ENCODE peak calls at places on chromosomes 16 and 17, in six cellular contexts. One of them, this sample, is unnamed.

GRCh38 chr16:53664724-53665345 is 38.8 kb downstream of the RPGRIP1L start:
- DNase-seq in ovary: no peak
- DNase-seq in PC-3: no peak
- DNase-seq in left ventricle myocardium inferior: no peak
- DNase-seq in lower leg skin: no peak
- DNase-seq in prostate gland: no peak
- DNase-seq in this sample: peak

GRCh38 chr16:85202631-85203461 is 90.6 kb upstream of the CIBAR2 start:
- DNase-seq in ovary: peak
- DNase-seq in PC-3: no peak
- DNase-seq in left ventricle myocardium inferior: peak
- DNase-seq in lower leg skin: peak
- DNase-seq in prostate gland: no peak
- DNase-seq in this sample: peak

GRCh38 chr17:8384801-8385335 is 1.9 kb upstream of the RPL26 start:
- DNase-seq in ovary: no peak
- DNase-seq in PC-3: peak
- DNase-seq in left ventricle myocardium inferior: no peak
- DNase-seq in lower leg skin: no peak
- DNase-seq in prostate gland: no peak
- DNase-seq in this sample: peak

GRCh38 chr16:57689772-57690558 is 4.6 kb upstream of the DRC7 start:
- DNase-seq in ovary: no peak
- DNase-seq in PC-3: no peak
- DNase-seq in left ventricle myocardium inferior: no peak
- DNase-seq in lower leg skin: peak
- DNase-seq in prostate gland: no peak
- DNase-seq in this sample: no peak

GRCh38 chr16:85412911-85413520 is 200.1 kb upstream of the GSE1 start:
- DNase-seq in ovary: no peak
- DNase-seq in PC-3: no peak
- DNase-seq in left ventricle myocardium inferior: peak
- DNase-seq in lower leg skin: peak
- DNase-seq in prostate gland: no peak
- DNase-seq in this sample: no peak

GRCh38 chr17:63305857-63306256 is 140.2 kb downstream of the CYB561 start:
- DNase-seq in ovary: no peak
- DNase-seq in PC-3: no peak
- DNase-seq in left ventricle myocardium inferior: no peak
- DNase-seq in lower leg skin: no peak
- DNase-seq in prostate gland: no peak
- DNase-seq in this sample: no peak

GRCh38 chr16:66918803-66919568 is at the start of gene CDH16:
- DNase-seq in ovary: no peak
- DNase-seq in PC-3: no peak
- DNase-seq in left ventricle myocardium inferior: no peak
- DNase-seq in lower leg skin: no peak
- DNase-seq in prostate gland: no peak
- DNase-seq in this sample: no peak

GRCh38 chr16:56414366-56414765 is 11.0 kb downstream of the AMFR start:
- DNase-seq in ovary: no peak
- DNase-seq in PC-3: no peak
- DNase-seq in left ventricle myocardium inferior: no peak
- DNase-seq in lower leg skin: no peak
- DNase-seq in prostate gland: no peak
- DNase-seq in this sample: no peak

GRCh38 chr17:8122391-8122922 is 1.4 kb downstream of the HES7 start:
- DNase-seq in ovary: no peak
- DNase-seq in PC-3: peak
- DNase-seq in left ventricle myocardium inferior: no peak
- DNase-seq in lower leg skin: peak
- DNase-seq in prostate gland: no peak
- DNase-seq in this sample: peak

GRCh38 chr16:87380875-87381274 is 2.7 kb downstream of the FBXO31 start:
- DNase-seq in ovary: no peak
- DNase-seq in PC-3: no peak
- DNase-seq in left ventricle myocardium inferior: no peak
- DNase-seq in lower leg skin: no peak
- DNase-seq in prostate gland: no peak
- DNase-seq in this sample: peak

GRCh38 chr17:57396515-57396921 is 140.2 kb downstream of the MSI2 start:
- DNase-seq in ovary: no peak
- DNase-seq in PC-3: no peak
- DNase-seq in left ventricle myocardium inferior: no peak
- DNase-seq in lower leg skin: no peak
- DNase-seq in prostate gland: no peak
- DNase-seq in this sample: no peak

GRCh38 chr16:23691483-23692189 is 12.9 kb downstream of the PLK1 start:
- DNase-seq in ovary: no peak
- DNase-seq in PC-3: peak
- DNase-seq in left ventricle myocardium inferior: no peak
- DNase-seq in lower leg skin: no peak
- DNase-seq in prostate gland: no peak
- DNase-seq in this sample: peak

GRCh38 chr16:30151091-30151490 is 28.1 kb upstream of the MAPK3 start:
- DNase-seq in ovary: no peak
- DNase-seq in PC-3: no peak
- DNase-seq in left ventricle myocardium inferior: no peak
- DNase-seq in lower leg skin: no peak
- DNase-seq in prostate gland: no peak
- DNase-seq in this sample: no peak

GRCh38 chr17:7590743-7591142 is 849 bp upstream of the SOX15 start:
- DNase-seq in ovary: no peak
- DNase-seq in PC-3: peak
- DNase-seq in left ventricle myocardium inferior: no peak
- DNase-seq in lower leg skin: no peak
- DNase-seq in prostate gland: no peak
- DNase-seq in this sample: peak

GRCh38 chr17:47862621-47863440 is 11.9 kb upstream of the SP6 start:
- DNase-seq in ovary: no peak
- DNase-seq in PC-3: peak
- DNase-seq in left ventricle myocardium inferior: no peak
- DNase-seq in lower leg skin: no peak
- DNase-seq in prostate gland: no peak
- DNase-seq in this sample: peak

GRCh38 chr16:89548344-89549006 is 12.0 kb upstream of the RPL13 start:
- DNase-seq in ovary: no peak
- DNase-seq in PC-3: no peak
- DNase-seq in left ventricle myocardium inferior: no peak
- DNase-seq in lower leg skin: no peak
- DNase-seq in prostate gland: no peak
- DNase-seq in this sample: no peak

GRCh38 chr17:36778458-36778857 is 158.8 kb upstream of the LHX1 start:
- DNase-seq in ovary: no peak
- DNase-seq in PC-3: no peak
- DNase-seq in left ventricle myocardium inferior: no peak
- DNase-seq in lower leg skin: no peak
- DNase-seq in prostate gland: no peak
- DNase-seq in this sample: no peak

GRCh38 chr17:50608700-50609375 is 25.8 kb upstream of the ABCC3 start:
- DNase-seq in ovary: no peak
- DNase-seq in PC-3: no peak
- DNase-seq in left ventricle myocardium inferior: no peak
- DNase-seq in lower leg skin: no peak
- DNase-seq in prostate gland: no peak
- DNase-seq in this sample: no peak

GRCh38 chr16:68265078-68265925 is 976 bp downstream of the SLC7A6 start:
- DNase-seq in ovary: no peak
- DNase-seq in PC-3: peak
- DNase-seq in left ventricle myocardium inferior: peak
- DNase-seq in lower leg skin: peak
- DNase-seq in prostate gland: peak
- DNase-seq in this sample: peak

GRCh38 chr17:1100382-1100781 is 79.4 kb downstream of the ABR start:
- DNase-seq in ovary: no peak
- DNase-seq in PC-3: no peak
- DNase-seq in left ventricle myocardium inferior: no peak
- DNase-seq in lower leg skin: no peak
- DNase-seq in prostate gland: no peak
- DNase-seq in this sample: no peak

GRCh38 chr17:6596511-6596910 is 40.2 kb upstream of the PITPNM3 start:
- DNase-seq in ovary: no peak
- DNase-seq in PC-3: no peak
- DNase-seq in left ventricle myocardium inferior: no peak
- DNase-seq in lower leg skin: no peak
- DNase-seq in prostate gland: no peak
- DNase-seq in this sample: no peak

GRCh38 chr17:69235338-69236058 is 6.9 kb upstream of the ABCA10 start:
- DNase-seq in ovary: peak
- DNase-seq in PC-3: peak
- DNase-seq in left ventricle myocardium inferior: peak
- DNase-seq in lower leg skin: peak
- DNase-seq in prostate gland: peak
- DNase-seq in this sample: peak

GRCh38 chr16:80947239-80947638 is 59.4 kb downstream of the CMC2 start:
- DNase-seq in ovary: no peak
- DNase-seq in PC-3: no peak
- DNase-seq in left ventricle myocardium inferior: no peak
- DNase-seq in lower leg skin: no peak
- DNase-seq in prostate gland: no peak
- DNase-seq in this sample: no peak

GRCh38 chr16:65548470-65548869 is 426.6 kb upstream of the CDH11 start:
- DNase-seq in ovary: no peak
- DNase-seq in PC-3: no peak
- DNase-seq in left ventricle myocardium inferior: no peak
- DNase-seq in lower leg skin: no peak
- DNase-seq in prostate gland: no peak
- DNase-seq in this sample: no peak

GRCh38 chr16:66523861-66524354 is 26.0 kb downstream of the TK2 start:
- DNase-seq in ovary: no peak
- DNase-seq in PC-3: no peak
- DNase-seq in left ventricle myocardium inferior: no peak
- DNase-seq in lower leg skin: peak
- DNase-seq in prostate gland: no peak
- DNase-seq in this sample: no peak

DNA sequence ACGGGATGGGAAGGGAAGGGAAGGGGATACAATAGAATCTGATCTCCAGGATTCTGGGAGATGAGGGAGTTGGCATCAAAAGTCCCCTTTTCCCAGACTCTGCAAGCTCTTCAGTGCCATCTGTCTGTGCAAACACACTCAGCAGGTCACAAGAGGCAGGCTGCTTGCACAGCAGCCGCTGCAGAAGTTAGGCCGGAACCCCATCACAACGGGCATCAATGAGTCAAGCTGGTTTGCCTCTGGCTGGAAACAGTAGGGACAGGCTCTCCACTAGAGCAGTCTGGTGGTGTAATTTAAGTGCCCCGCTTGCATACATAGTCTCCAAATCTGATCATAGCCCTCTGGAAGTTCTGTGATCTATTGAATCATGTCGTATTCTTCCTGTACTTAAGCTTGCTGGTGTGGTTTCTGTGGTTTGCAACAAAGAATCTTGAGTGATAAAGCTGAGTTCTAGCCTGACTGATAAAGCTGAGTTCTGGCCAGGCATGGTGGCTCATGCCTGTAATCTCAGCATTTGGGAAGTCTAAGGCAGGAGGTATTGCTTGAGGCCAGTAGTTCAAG is 33.7 kb upstream of the KDM8 start:
- DNase-seq in ovary: no peak
- DNase-seq in PC-3: peak
- DNase-seq in left ventricle myocardium inferior: no peak
- DNase-seq in lower leg skin: no peak
- DNase-seq in prostate gland: no peak
- DNase-seq in this sample: peak
- TF ChIP-seq CTCF in ovary: no peak
- TF ChIP-seq CTCF in PC-3: peak
- TF ChIP-seq CTCF in left ventricle myocardium inferior: no peak
- TF ChIP-seq CTCF in lower leg skin: no peak
- TF ChIP-seq CTCF in prostate gland: no peak
- TF ChIP-seq CTCF in this sample: peak

DNA sequence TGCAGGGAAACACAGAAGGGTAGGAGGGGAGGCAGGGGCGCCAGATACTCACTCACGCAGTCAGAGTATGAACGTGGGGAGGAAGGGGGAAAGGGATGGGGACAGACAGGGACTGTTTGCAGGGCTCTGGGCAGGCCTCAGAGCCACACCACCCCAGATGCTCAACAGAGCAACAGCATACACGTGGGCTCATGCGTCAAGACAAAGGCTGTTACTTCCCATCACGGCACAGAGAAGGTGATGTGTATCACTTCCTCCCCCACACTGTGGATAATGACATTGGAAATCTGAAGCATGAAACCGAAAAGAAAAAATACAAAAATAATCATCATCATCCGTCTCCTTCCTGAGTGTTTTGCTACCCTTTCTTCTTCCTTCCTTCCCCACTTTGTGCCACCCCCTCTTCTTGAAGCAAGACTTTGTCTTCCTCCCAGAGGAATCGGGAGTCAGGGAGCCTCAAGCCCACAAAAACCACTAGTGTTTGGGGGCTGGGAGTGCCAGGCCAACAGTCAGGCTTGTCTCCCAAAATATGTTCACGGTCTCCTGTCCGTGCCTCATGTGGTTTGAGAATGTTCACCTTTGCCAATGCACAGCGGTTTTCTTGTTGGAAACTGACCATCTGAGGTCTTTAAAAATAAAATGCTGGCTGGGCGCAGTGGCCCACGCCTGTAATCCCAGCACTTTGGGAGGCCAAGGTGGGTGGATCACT is 20.1 kb downstream of the SLC39A11 start:
- DNase-seq in ovary: no peak
- DNase-seq in PC-3: no peak
- DNase-seq in left ventricle myocardium inferior: no peak
- DNase-seq in lower leg skin: peak
- DNase-seq in prostate gland: no peak
- DNase-seq in this sample: no peak
- H3K4me3 ChIP-seq in ovary: no peak
- H3K4me3 ChIP-seq in PC-3: no peak
- H3K4me3 ChIP-seq in left ventricle myocardium inferior: no peak
- H3K4me3 ChIP-seq in lower leg skin: no peak
- H3K4me3 ChIP-seq in prostate gland: no peak
- H3K4me3 ChIP-seq in this sample: no peak

DNA sequence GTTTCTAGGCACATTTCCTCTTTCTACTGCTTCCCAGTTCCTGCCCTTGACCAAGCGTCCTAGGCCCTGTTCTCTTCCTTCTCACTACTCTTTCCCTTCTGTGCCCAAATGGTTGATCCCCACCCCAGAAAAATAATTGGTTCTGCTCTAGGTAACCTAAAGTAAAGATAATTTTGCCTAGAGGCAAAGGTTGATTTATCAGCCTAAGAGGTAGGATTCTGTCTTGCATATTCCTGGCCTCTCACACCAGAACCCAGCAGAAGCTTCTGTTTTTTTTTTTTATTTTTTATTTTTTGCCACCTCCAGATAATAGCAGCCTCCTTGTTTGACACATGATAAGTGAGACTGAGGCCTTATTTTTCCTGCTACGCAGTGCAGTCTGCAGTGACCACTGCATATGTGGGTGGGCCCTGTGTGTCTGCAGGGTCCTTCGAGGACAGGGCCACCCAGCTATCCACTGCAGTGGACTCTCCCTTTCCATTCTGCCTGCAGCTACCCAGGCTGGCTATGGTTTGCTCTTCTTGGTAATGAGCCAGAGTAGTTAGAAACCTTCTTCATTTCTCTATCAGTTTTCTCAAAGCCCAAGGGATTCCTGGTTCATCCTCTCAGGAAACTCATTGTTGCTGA is 711 bp downstream of the PIPOX start:
- DNase-seq in ovary: no peak
- DNase-seq in PC-3: no peak
- DNase-seq in left ventricle myocardium inferior: no peak
- DNase-seq in lower leg skin: no peak
- DNase-seq in prostate gland: no peak
- DNase-seq in this sample: no peak
- TF ChIP-seq CTCF in ovary: no peak
- TF ChIP-seq CTCF in PC-3: no peak
- TF ChIP-seq CTCF in left ventricle myocardium inferior: no peak
- TF ChIP-seq CTCF in lower leg skin: no peak
- TF ChIP-seq CTCF in prostate gland: no peak
- TF ChIP-seq CTCF in this sample: no peak

GRCh38 chr17:16916557-16916920 is 55.4 kb downstream of the TNFRSF13B start:
- DNase-seq in ovary: no peak
- DNase-seq in PC-3: no peak
- DNase-seq in left ventricle myocardium inferior: no peak
- DNase-seq in lower leg skin: no peak
- DNase-seq in prostate gland: no peak
- DNase-seq in this sample: no peak
- H3K4me3 ChIP-seq in ovary: no peak
- H3K4me3 ChIP-seq in PC-3: no peak
- H3K4me3 ChIP-seq in left ventricle myocardium inferior: no peak
- H3K4me3 ChIP-seq in lower leg skin: no peak
- H3K4me3 ChIP-seq in prostate gland: no peak
- H3K4me3 ChIP-seq in this sample: no peak